ENCODE peak calls at places on chromosomes 11 and 22, in seven cellular contexts. X is HCT116, H is GM23338, G is GM23248, C is hepatocyte, U is PC-3, P is PC-9. M is an unnamed sample.

GRCh38 chr11:66126064-66126463 is 56.0 kb downstream of the PACS1 start:
- DNase-seq in G (no peak), U (no peak), C (no peak), P (no peak), H (no peak), X (no peak), M (no peak)

GRCh38 chr11:126167476-126167875 is 44.0 kb downstream of the RPUSD4 start:
- DNase-seq in U (no peak), G (no peak), H (no peak), C (no peak), X (no peak), P (no peak), M (no peak)

GRCh38 chr11:250740-251299 is 14.0 kb downstream of the PSMD13 start:
- DNase-seq in X (no peak), U (peak; percentile 50), C (peak; percentile 67), H (peak; percentile 85), G (peak; percentile 68), P (peak; percentile 51), M (peak; percentile 57)

GRCh38 chr22:32331236-32331917 is 26.3 kb upstream of the RFPL3 start:
- DNase-seq in H (no peak), X (no peak), G (no peak), C (no peak), P (no peak), U (no peak), M (no peak)

GRCh38 chr11:68816917-68817419 is 24.7 kb downstream of the CPT1A start:
- DNase-seq in P (no peak), X (no peak), C (no peak), U (no peak), H (no peak), G (peak; percentile 42), M (no peak)

GRCh38 chr11:106278391-106278790 is 200.9 kb downstream of the AASDHPPT start:
- DNase-seq in G (peak; percentile 59), C (no peak), H (no peak), U (no peak), X (no peak), P (no peak), M (no peak)

GRCh38 chr11:127106938-127107337 is 106.4 kb upstream of the KIRREL3 start:
- DNase-seq in U (no peak), H (no peak), C (no peak), P (no peak), G (no peak), X (no peak), M (no peak)

GRCh38 chr11:12149672-12150225 is 39.4 kb downstream of the MICAL2 start:
- DNase-seq in P (no peak), U (no peak), H (no peak), G (no peak), C (no peak), X (no peak), M (no peak)

GRCh38 chr11:76644591-76644990 is 26.0 kb downstream of the LRRC32 start:
- DNase-seq in P (no peak), H (no peak), X (no peak), G (peak; percentile 19), C (no peak), U (peak; percentile 51), M (no peak)

GRCh38 chr11:44849424-44849823 is 101.3 kb downstream of the TP53I11 start:
- DNase-seq in P (no peak), X (no peak), G (no peak), C (no peak), H (no peak), U (no peak), M (no peak)

GRCh38 chr11:119368121-119369034 is 13.1 kb downstream of the USP2 start:
- DNase-seq in P (peak; percentile 70), G (no peak), H (no peak), C (peak; percentile 92), U (peak; percentile 46), X (no peak), M (no peak)

DNA sequence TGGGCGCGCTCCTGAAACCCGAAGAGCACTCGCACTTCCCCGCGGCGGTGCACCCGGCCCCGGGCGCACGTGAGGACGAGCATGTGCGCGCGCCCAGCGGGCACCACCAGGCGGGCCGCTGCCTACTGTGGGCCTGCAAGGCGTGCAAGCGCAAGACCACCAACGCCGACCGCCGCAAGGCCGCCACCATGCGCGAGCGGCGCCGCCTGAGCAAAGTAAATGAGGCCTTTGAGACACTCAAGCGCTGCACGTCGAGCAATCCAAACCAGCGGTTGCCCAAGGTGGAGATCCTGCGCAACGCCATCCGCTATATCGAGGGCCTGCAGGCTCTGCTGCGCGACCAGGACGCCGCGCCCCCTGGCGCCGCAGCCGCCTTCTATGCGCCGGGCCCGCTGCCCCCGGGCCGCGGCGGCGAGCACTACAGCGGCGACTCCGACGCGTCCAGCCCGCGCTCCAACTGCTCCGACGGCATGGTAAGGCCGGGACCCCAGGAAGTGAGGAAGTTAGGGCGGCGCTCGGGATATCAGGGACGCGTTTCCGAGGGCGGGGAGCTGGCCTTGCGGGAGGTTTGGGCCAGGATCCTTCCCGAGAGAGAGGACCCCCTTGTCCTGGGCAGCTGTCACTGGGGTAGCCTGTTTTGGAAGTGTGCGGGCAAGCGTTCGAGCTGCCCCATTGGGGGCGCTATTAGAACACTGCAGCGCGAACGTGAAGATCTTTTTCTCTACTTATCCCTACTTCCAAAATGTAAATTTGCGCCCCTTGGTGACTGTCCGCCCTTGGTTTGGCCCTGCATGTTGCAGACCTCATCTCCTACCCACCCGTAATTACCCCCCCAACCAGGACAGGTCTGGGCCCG is 797 bp downstream of the MYOD1 start:
- DNase-seq in C (peak; percentile 46), U (no peak), G (peak; percentile 23), X (no peak), P (no peak), H (peak; percentile 79), M (no peak)
- TF ChIP-seq EZH2 in C (peak; percentile 53), U (no peak), G (peak; percentile 52), X (no peak), P (no peak), H (peak; percentile 64), M (no peak)

DNA sequence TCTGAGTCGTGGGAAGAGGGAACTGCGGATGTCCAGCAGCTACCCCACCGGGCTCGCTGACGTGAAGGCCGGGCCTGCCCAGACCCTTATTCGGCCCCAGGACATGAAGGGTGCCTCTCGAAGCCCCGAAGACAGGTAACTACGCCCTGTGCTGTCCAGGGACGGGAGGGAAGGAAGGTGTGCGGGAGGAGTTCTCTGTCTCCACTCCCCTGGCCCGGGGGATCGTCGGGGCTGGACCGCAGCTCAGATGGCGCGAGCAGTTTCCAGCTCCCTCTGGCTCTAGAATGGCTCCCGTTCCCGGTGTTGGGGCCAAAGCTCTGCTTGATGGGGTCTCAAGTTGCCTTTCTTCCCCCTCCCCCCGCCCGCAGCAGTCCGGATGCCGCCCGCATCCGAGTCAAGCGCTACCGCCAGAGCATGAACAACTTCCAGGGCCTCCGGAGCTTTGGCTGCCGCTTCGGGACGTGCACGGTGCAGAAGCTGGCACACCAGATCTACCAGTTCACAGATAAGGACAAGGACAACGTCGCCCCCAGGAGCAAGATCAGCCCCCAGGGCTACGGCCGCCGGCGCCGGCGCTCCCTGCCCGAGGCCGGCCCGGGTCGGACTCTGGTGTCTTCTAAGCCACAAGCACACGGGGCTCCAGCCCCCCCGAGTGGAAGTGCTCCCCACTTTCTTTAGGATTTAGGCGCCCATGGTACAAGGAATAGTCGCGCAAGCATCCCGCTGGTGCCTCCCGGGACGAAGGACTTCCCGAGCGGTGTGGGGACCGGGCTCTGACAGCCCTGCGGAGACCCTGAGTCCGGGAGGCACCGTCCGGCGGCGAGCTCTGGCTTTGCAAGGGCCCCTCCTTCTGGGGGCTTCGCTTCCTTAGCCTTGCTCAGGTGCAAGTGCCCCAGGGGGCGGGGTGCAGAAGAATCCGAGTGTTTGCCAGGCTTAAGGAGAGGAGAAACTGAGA is 1.4 kb downstream of the ADM start:
- DNase-seq in G (peak; percentile 49), P (no peak), X (no peak), U (peak; percentile 34), H (peak; percentile 75), C (peak; percentile 48), M (peak; percentile 32)
- H3K4me1 ChIP-seq in G (peaks cover 22% of the 10 kb centered on the region), P (peaks cover 32% of the 10 kb centered on the region), X (peaks cover 75% of the 10 kb centered on the region), U (peaks cover 31% of the 10 kb centered on the region), H (peaks cover 26% of the 10 kb centered on the region), C (peaks cover 20% of the 10 kb centered on the region), M (peaks cover 27% of the 10 kb centered on the region)

GRCh38 chr11:61577383-61578118 is 3.3 kb downstream of the SYT7 start:
- DNase-seq in C (peak; percentile 52), H (peak; percentile 64), U (peak; percentile 49), G (peak; percentile 48), P (no peak), X (no peak), M (no peak)

GRCh38 chr11:61572913-61573312 is 8.0 kb downstream of the SYT7 start:
- DNase-seq in H (no peak), C (no peak), U (no peak), P (no peak), X (no peak), G (no peak), M (no peak)

GRCh38 chr11:61575886-61576516 is 4.9 kb downstream of the SYT7 start:
- DNase-seq in H (no peak), P (no peak), C (no peak), X (no peak), G (no peak), U (no peak), M (no peak)

GRCh38 chr11:61571869-61572268 is 9.0 kb downstream of the SYT7 start:
- DNase-seq in C (no peak), P (no peak), H (no peak), G (no peak), X (no peak), U (no peak), M (no peak)

DNA sequence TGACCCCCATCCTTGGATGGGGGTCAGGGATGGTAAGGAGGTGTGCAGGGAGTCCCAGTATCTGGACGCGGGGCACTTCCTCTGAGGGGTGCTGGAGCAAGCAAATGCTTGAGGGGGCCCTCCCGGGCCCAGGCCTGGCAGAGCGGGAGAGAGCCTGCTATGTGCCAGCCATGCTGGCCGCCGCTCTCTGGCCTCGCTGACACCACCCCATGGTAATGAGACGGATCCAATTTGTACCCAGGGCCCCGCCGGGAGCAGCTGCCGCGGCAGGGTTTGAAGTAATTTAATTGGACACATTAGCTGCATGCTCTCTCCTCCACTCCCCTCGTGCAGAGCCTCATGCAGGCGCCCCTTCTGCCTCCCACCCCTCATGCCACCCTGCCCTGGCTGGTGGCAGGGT is 6.3 kb downstream of the SYT7 start:
- DNase-seq in X (no peak), C (no peak), U (no peak), G (no peak), H (no peak), P (no peak), M (no peak)
- H3K9me2 ChIP-seq in X (no peaks in the 10 kb centered on the region), C (no peaks in the 10 kb centered on the region), U (no peaks in the 10 kb centered on the region), G (no peaks in the 10 kb centered on the region), H (no peaks in the 10 kb centered on the region), P (no peaks in the 10 kb centered on the region), M (no peaks in the 10 kb centered on the region)

GRCh38 chr11:133951484-133952198 is 5.1 kb downstream of the IGSF9B start:
- DNase-seq in U (peak; percentile 25), X (no peak), C (no peak), G (peak; percentile 74), P (no peak), H (peak; percentile 74), M (no peak)
- TF ChIP-seq EZH2 in U (no peak), X (no peak), C (no peak), G (no peak), P (no peak), H (no peak), M (no peak)

DNA sequence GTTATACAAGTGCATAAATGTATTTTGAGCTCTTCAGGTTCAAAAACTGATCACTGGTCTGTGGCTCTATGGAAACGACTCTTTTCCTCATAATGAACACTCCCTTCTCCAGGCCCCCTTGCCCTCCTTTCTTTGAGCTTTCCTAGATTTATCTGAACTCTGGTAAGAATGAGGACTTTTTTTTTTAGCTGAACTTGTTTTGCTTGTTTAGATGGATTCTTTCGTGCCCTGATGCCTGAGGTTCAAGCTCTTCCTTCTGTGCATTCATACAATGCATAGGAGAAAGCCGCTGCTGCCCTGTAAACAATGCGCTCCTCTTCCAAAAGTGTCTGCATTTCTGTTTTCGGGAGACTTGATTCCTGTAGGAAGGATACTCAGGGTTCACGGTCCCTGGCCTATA is 205.1 kb downstream of the TENM4 start:
- DNase-seq in H (no peak), G (no peak), P (no peak), C (no peak), X (no peak), U (no peak), M (no peak)
- H3K4me1 ChIP-seq in H (no peaks in the 10 kb centered on the region), G (peaks cover 18% of the 10 kb centered on the region), P (no peaks in the 10 kb centered on the region), C (peaks cover 31% of the 10 kb centered on the region), X (no peaks in the 10 kb centered on the region), U (no peaks in the 10 kb centered on the region), M (no peaks in the 10 kb centered on the region)